ENCODE peak calls at places on chromosomes 3 and 15, in ten cellular contexts. K is mucosa of descending colon, U is body of pancreas, B is Panc1, X is tibial artery, N is tibial nerve, Q is astrocyte, Z is neural progenitor cell, W is breast epithelium, R is OCI-LY7. V is an unnamed sample. For H3K4me1, the result is how much of the 10 kb centered on the place peaks cover.

GRCh38 chr3:114333923-114334240 is 40.1 kb downstream of the TIGIT start:
- DNase-seq in B (no peak), R (no peak), W (no peak), K (no peak), X (no peak), N (no peak), Q (no peak), U (no peak), Z (no peak), V (no peak)

GRCh38 chr15:66327736-66328135 is 28.7 kb downstream of the TIPIN start:
- DNase-seq in U (no peak), Z (no peak), W (no peak), N (no peak), K (no peak), X (no peak), R (no peak), B (no peak), Q (no peak), V (no peak)

GRCh38 chr3:8182904-8183303 is 318.7 kb upstream of the LMCD1 start:
- DNase-seq in U (peak), B (no peak), Q (no peak), R (no peak), N (no peak), X (no peak), K (no peak), W (no peak), Z (no peak), V (no peak)

GRCh38 chr15:74235962-74236361 is at the start of gene CCDC33:
- DNase-seq in R (peak), B (no peak), K (peak), Z (no peak), N (no peak), Q (no peak), U (peak), W (peak), X (no peak), V (no peak)

GRCh38 chr3:15356186-15356585 is 23.8 kb upstream of the SH3BP5 start:
- DNase-seq in R (no peak), W (peak), Q (peak), U (no peak), Z (peak), B (no peak), X (no peak), N (no peak), K (no peak), V (no peak)

GRCh38 chr3:16474920-16475319 is 38.6 kb downstream of the RFTN1 start:
- DNase-seq in U (no peak), Z (no peak), N (no peak), B (no peak), R (no peak), X (no peak), Q (peak), W (no peak), K (no peak), V (no peak)

GRCh38 chr15:81940467-81941451 is 105.1 kb downstream of the MEX3B start:
- DNase-seq in B (no peak), U (no peak), Q (peak), W (no peak), K (no peak), R (no peak), Z (no peak), N (no peak), X (no peak), V (no peak)

GRCh38 chr15:58065445-58066041 is at the start of gene ALDH1A2:
- DNase-seq in B (no peak), W (no peak), R (no peak), K (peak), U (peak), Z (peak), N (no peak), Q (no peak), X (peak), V (no peak)

GRCh38 chr3:127680790-127681189 is 8.0 kb downstream of the ABTB1 start:
- DNase-seq in K (no peak), Q (no peak), W (peak), X (peak), Z (no peak), U (no peak), N (peak), R (no peak), B (no peak), V (peak)

GRCh38 chr15:78105541-78106241 is 13.3 kb downstream of the SH2D7 start:
- DNase-seq in B (no peak), W (no peak), N (no peak), U (no peak), K (no peak), R (no peak), Q (peak), Z (no peak), X (no peak), V (no peak)

GRCh38 chr3:32106929-32107362 is 526 bp downstream of the GPD1L start:
- DNase-seq in K (peak), W (no peak), U (peak), X (peak), Z (peak), R (peak), B (no peak), N (no peak), Q (no peak), V (no peak)

GRCh38 chr15:78047631-78048409 is 29.7 kb downstream of the TBC1D2B start:
- DNase-seq in R (no peak), B (no peak), W (no peak), K (no peak), X (peak), U (peak), Q (peak), Z (no peak), N (no peak), V (no peak)

GRCh38 chr15:100812802-100813201 is 66.8 kb upstream of the ALDH1A3 start:
- DNase-seq in X (no peak), K (no peak), W (no peak), U (no peak), N (no peak), Q (no peak), R (no peak), Z (no peak), B (no peak), V (no peak)

GRCh38 chr15:52695146-52695545 is 16.0 kb upstream of the ATOSA start:
- DNase-seq in X (no peak), W (no peak), R (no peak), N (no peak), Q (no peak), K (no peak), Z (no peak), B (no peak), U (no peak), V (no peak)

GRCh38 chr15:72306211-72306785 is 13.7 kb downstream of the CELF6 start:
- DNase-seq in N (no peak), B (no peak), X (no peak), K (no peak), U (peak), Z (peak), Q (peak), R (peak), W (no peak), V (no peak)

GRCh38 chr3:9340450-9341009 is 22.3 kb upstream of the THUMPD3 start:
- DNase-seq in B (peak), U (no peak), K (no peak), R (no peak), X (no peak), Q (peak), N (no peak), W (no peak), Z (no peak), V (no peak)

GRCh38 chr3:152302521-152303021 is 33.8 kb downstream of the MBNL1 start:
- DNase-seq in K (no peak), B (no peak), N (no peak), Z (no peak), Q (peak), R (no peak), X (peak), W (no peak), U (peak), V (no peak)

GRCh38 chr3:12947504-12948369 is 106.4 kb upstream of the RPL32 start:
- DNase-seq in X (no peak), Z (no peak), N (peak), K (peak), U (no peak), B (no peak), Q (peak), R (no peak), W (peak), V (no peak)

GRCh38 chr3:89847955-89848354 is 740.5 kb downstream of the EPHA3 start:
- DNase-seq in U (no peak), R (no peak), N (no peak), X (no peak), Q (peak), K (no peak), W (no peak), B (no peak), Z (no peak), V (no peak)

GRCh38 chr3:56928379-56929068 is 126.8 kb upstream of the ARHGEF3 start:
- DNase-seq in Q (peak), X (no peak), R (peak), B (no peak), K (no peak), W (no peak), Z (peak), U (no peak), N (no peak), V (peak)

GRCh38 chr15:80875568-80875967 is 96.4 kb downstream of the CEMIP start:
- DNase-seq in U (peak), K (no peak), N (no peak), Q (peak), W (no peak), X (no peak), R (no peak), Z (no peak), B (no peak), V (no peak)

GRCh38 chr15:43105077-43105769 is 615 bp downstream of the UBR1 start:
- DNase-seq in B (no peak), U (peak), Z (peak), N (no peak), X (no peak), R (peak), W (no peak), Q (no peak), K (peak), V (peak)

GRCh38 chr15:88300018-88300549 is 43.5 kb upstream of the NTRK3 start:
- DNase-seq in Z (no peak), R (no peak), Q (no peak), B (no peak), U (no peak), X (no peak), W (no peak), N (no peak), K (no peak), V (no peak)

GRCh38 chr15:74174216-74174965 is 881 bp downstream of the ISLR start:
- DNase-seq in R (no peak), Q (no peak), X (peak), U (peak), W (peak), K (no peak), N (peak), Z (no peak), B (no peak), V (no peak)

GRCh38 chr3:39102504-39103323 is 4.7 kb downstream of the GORASP1 start:
- DNase-seq in B (no peak), R (no peak), Z (no peak), X (no peak), K (no peak), U (no peak), W (no peak), N (no peak), Q (no peak), V (no peak)

GRCh38 chr15:78177447-78177873 is 28.3 kb downstream of the IDH3A start:
- DNase-seq in K (peak), U (peak), B (peak), Z (peak), Q (no peak), W (no peak), N (no peak), X (no peak), R (peak), V (no peak)

GRCh38 chr15:63203451-63204090 is 14.2 kb downstream of the RAB8B start:
- DNase-seq in X (no peak), Z (no peak), B (no peak), Q (peak), N (no peak), U (no peak), K (no peak), W (no peak), R (peak), V (no peak)

GRCh38 chr3:114567774-114568173 is 273.9 kb downstream of the TIGIT start:
- DNase-seq in U (no peak), Q (no peak), K (peak), N (no peak), R (no peak), W (no peak), B (no peak), X (no peak), Z (peak), V (no peak)

GRCh38 chr3:119207512-119207875 is 33.2 kb downstream of the B4GALT4 start:
- DNase-seq in U (no peak), Q (no peak), B (no peak), Z (no peak), N (no peak), K (no peak), X (no peak), R (no peak), W (no peak), V (no peak)

GRCh38 chr3:78831446-78831972 is 936.3 kb downstream of the ROBO1 start:
- DNase-seq in U (no peak), Z (no peak), B (no peak), X (no peak), W (no peak), Q (no peak), K (no peak), R (no peak), N (no peak), V (no peak)

GRCh38 chr15:75076277-75076676 is 52.9 kb downstream of the PPCDC start:
- DNase-seq in U (no peak), K (no peak), Z (no peak), B (no peak), Q (no peak), R (peak), N (no peak), X (no peak), W (no peak), V (no peak)

GRCh38 chr15:35737521-35737920 is 191.6 kb upstream of the DPH6 start:
- DNase-seq in R (no peak), W (no peak), K (no peak), Q (peak), X (no peak), N (no peak), Z (no peak), U (no peak), B (no peak), V (no peak)

GRCh38 chr15:79896131-79896633 is 632 bp downstream of the MTHFS start:
- DNase-seq in Q (no peak), K (no peak), U (no peak), W (no peak), X (no peak), Z (peak), N (no peak), B (no peak), R (no peak), V (no peak)

GRCh38 chr3:152284906-152285305 is 16.2 kb downstream of the MBNL1 start:
- DNase-seq in B (no peak), R (no peak), Z (no peak), W (no peak), Q (no peak), U (no peak), N (no peak), X (no peak), K (no peak), V (no peak)

GRCh38 chr3:171556574-171557145 is 96.5 kb upstream of the TNIK start:
- DNase-seq in R (no peak), Z (peak), N (no peak), W (no peak), B (no peak), X (no peak), U (peak), K (no peak), Q (peak), V (no peak)

GRCh38 chr3:65851827-65852226 is 186.9 kb downstream of the MAGI1 start:
- DNase-seq in B (no peak), X (no peak), R (no peak), Z (no peak), W (no peak), Q (peak), N (no peak), K (no peak), U (no peak), V (no peak)

GRCh38 chr15:101652783-101653430 is 726 bp upstream of the TM2D3 start:
- DNase-seq in R (no peak), N (no peak), U (no peak), X (peak), B (no peak), W (peak), K (peak), Z (no peak), Q (no peak), V (peak)

GRCh38 chr3:177085784-177086183 is 111.5 kb downstream of the TBL1XR1 start:
- DNase-seq in N (no peak), R (no peak), U (no peak), Q (no peak), W (no peak), B (no peak), X (no peak), K (no peak), Z (no peak), V (no peak)

GRCh38 chr3:196518999-196519737 is 4.0 kb upstream of the SMCO1 start:
- DNase-seq in U (peak), X (peak), W (no peak), R (peak), Q (peak), B (no peak), K (peak), N (peak), Z (peak), V (peak)
- TF ChIP-seq CTCF in U (peak), X (peak), W (peak), R (peak), Q (peak), B (peak), K (no peak), N (peak), Z (peak), V (peak)

GRCh38 chr15:40338921-40339620 is 1.7 kb downstream of the CCDC9B start:
- DNase-seq in X (peak), Z (no peak), Q (peak), N (no peak), K (no peak), W (peak), B (no peak), R (no peak), U (peak), V (no peak)

GRCh38 chr15:40340740-40341400 is at the start of gene CCDC9B:
- DNase-seq in W (peak), U (peak), X (peak), R (no peak), K (peak), B (no peak), Q (peak), Z (peak), N (peak), V (no peak)

GRCh38 chr15:40339621-40339945 is 1.2 kb downstream of the CCDC9B start:
- DNase-seq in N (no peak), Z (no peak), X (no peak), R (no peak), Q (no peak), K (no peak), U (no peak), W (no peak), B (no peak), V (no peak)

GRCh38 chr15:40338041-40338657 is 2.6 kb downstream of the CCDC9B start:
- DNase-seq in R (peak), X (peak), W (no peak), N (no peak), Q (no peak), U (peak), K (peak), Z (peak), B (no peak), V (peak)

GRCh38 chr15:40340038-40340739 is 550 bp downstream of the CCDC9B start:
- DNase-seq in X (peak), W (no peak), N (no peak), R (no peak), K (peak), U (peak), Z (no peak), Q (peak), B (no peak), V (no peak)
- H3K4me1 ChIP-seq in X (under half), W (half or more), N (half or more), R (under half), K (half or more), U (half or more), Z (under half), Q (half or more), B (half or more), V (under half)

DNA sequence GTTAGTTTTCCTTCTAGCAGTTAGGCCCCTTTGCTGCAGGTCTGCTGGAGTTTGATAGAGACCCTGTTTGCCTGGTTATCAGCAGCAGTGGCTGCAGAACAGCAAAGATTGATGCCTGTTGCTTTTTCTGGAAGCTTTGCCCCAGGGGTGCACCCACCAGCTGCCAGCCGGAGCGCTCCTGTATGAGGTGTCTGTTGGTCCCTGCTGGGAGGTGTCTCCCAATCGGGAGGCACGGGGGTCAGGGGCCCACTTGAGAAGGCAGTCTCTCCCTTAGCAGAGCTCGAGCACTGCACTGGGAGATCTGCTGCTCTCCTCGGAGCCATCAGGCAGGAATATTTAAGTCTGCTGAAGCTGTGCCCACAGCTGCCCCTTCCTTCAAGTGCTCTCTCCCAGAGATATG is 825.3 kb upstream of the GRM7 start:
- DNase-seq in Z (no peak), W (no peak), U (no peak), K (no peak), R (no peak), X (no peak), N (no peak), Q (no peak), B (no peak), V (no peak)
- H3K4me3 ChIP-seq in Z (no peak), W (no peak), U (no peak), K (no peak), R (no peak), X (no peak), N (no peak), Q (no peak), B (no peak), V (no peak)

GRCh38 chr3:46496745-46497555 is 826 bp upstream of the RTP3 start:
- DNase-seq in B (no peak), X (no peak), U (no peak), Q (no peak), N (no peak), W (no peak), Z (peak), K (peak), R (peak), V (peak)
- TF ChIP-seq CTCF in B (peak), X (no peak), U (no peak), Q (peak), N (peak), W (no peak), Z (peak), K (no peak), R (peak), V (peak)

GRCh38 chr3:155658006-155658405 is 86.9 kb downstream of the PLCH1 start:
- DNase-seq in Z (no peak), W (no peak), N (no peak), X (no peak), K (no peak), B (no peak), R (no peak), Q (no peak), U (no peak), V (no peak)
- H3K4me1 ChIP-seq in Z (under half), W (under half), N (under half), X (under half), K (under half), B (under half), R (under half), Q (under half), U (under half), V (under half)

V was measured in Caco-2.